ENCODE peak calls at places on chromosomes 1 and 21, in eight cellular contexts. W is A549, C is suprapubic skin, F is ovary, Q is transverse colon, J is esophagus muscularis mucosa, S is HepG2, X is K562. Z is an unnamed sample.

GRCh38 chr1:32811265-32811664 is 5.9 kb downstream of the YARS1 start:
- DNase-seq in X (no peak), S (no peak), J (no peak), F (no peak), W (no peak), C (no peak), Q (no peak), Z (no peak)

GRCh38 chr1:109391161-109391556 is 6.6 kb downstream of the SORT1 start:
- DNase-seq in C (no peak), S (no peak), J (no peak), Q (no peak), X (no peak), W (no peak), F (no peak), Z (no peak)

GRCh38 chr1:156677616-156678596 is 699 bp upstream of the NES start:
- DNase-seq in X (peak), S (peak), J (no peak), Q (peak), W (peak), C (no peak), F (peak), Z (peak)

GRCh38 chr1:245742891-245743290 is 588.1 kb downstream of the KIF26B start:
- DNase-seq in S (no peak), J (no peak), C (no peak), X (no peak), W (no peak), Q (no peak), F (no peak), Z (no peak)

GRCh38 chr1:96596226-96596625 is 125.4 kb upstream of the PTBP2 start:
- DNase-seq in Q (no peak), S (peak), J (no peak), X (peak), C (no peak), W (peak), F (no peak), Z (no peak)

GRCh38 chr1:99472893-99473292 is 173.0 kb upstream of the PALMD start:
- DNase-seq in X (no peak), S (no peak), W (no peak), Q (no peak), C (no peak), F (no peak), J (no peak), Z (no peak)

GRCh38 chr1:167651161-167651693 is 21.2 kb downstream of the RCSD1 start:
- DNase-seq in S (no peak), W (no peak), X (no peak), F (no peak), Q (no peak), J (no peak), C (no peak), Z (no peak)

GRCh38 chr1:164853146-164853545 is 294.2 kb downstream of the PBX1 start:
- DNase-seq in F (no peak), W (no peak), S (no peak), X (no peak), J (no peak), Q (no peak), C (no peak), Z (no peak)

GRCh38 chr1:201706109-201706508 is 122.8 kb upstream of the IPO9 start:
- DNase-seq in Q (no peak), W (no peak), C (no peak), X (no peak), S (no peak), F (no peak), J (no peak), Z (no peak)

GRCh38 chr1:239914827-239915231 is 176.9 kb upstream of the FMN2 start:
- DNase-seq in C (no peak), W (peak), S (no peak), J (peak), X (no peak), F (no peak), Q (no peak), Z (no peak)

GRCh38 chr1:173627269-173627668 is 7.9 kb upstream of the TEX50 start:
- DNase-seq in W (no peak), F (no peak), S (no peak), J (no peak), C (no peak), X (no peak), Q (no peak), Z (no peak)

GRCh38 chr1:45796946-45797345 is 6.5 kb upstream of the MAST2 start:
- DNase-seq in S (no peak), C (no peak), W (no peak), J (peak), Q (no peak), X (no peak), F (no peak), Z (no peak)

GRCh38 chr1:1910651-1911389 is 4.2 kb upstream of the CALML6 start:
- DNase-seq in X (no peak), F (no peak), Q (peak), W (no peak), J (no peak), C (no peak), S (no peak), Z (no peak)

GRCh38 chr21:35559128-35559831 is 501.0 kb downstream of the SETD4 start:
- DNase-seq in Q (no peak), F (no peak), J (no peak), S (no peak), X (peak), W (no peak), C (no peak), Z (no peak)

GRCh38 chr1:207402744-207403143 is 51.4 kb upstream of the CR2 start:
- DNase-seq in F (no peak), J (no peak), C (no peak), Q (no peak), W (no peak), S (no peak), X (no peak), Z (no peak)

GRCh38 chr1:101086783-101087182 is 61.2 kb upstream of the DPH5 start:
- DNase-seq in C (no peak), S (no peak), J (no peak), Q (no peak), W (no peak), X (peak), F (no peak), Z (no peak)

GRCh38 chr1:169133801-169134558 is 27.5 kb downstream of the ATP1B1 start:
- DNase-seq in Q (no peak), J (no peak), F (no peak), C (no peak), X (no peak), W (no peak), S (no peak), Z (no peak)
- TF ChIP-seq EP300 in Q (no peak), J (no peak), F (no peak), C (no peak), X (no peak), W (no peak), S (no peak), Z (no peak)

GRCh38 chr1:23577056-23577985 is 18.0 kb upstream of the ID3 start:
- DNase-seq in S (peak), C (no peak), W (no peak), X (peak), Q (no peak), F (no peak), J (no peak), Z (no peak)
- TF ChIP-seq POLR2A in S (no peak), C (no peak), W (no peak), X (no peak), Q (no peak), F (no peak), J (no peak), Z (no peak)

DNA sequence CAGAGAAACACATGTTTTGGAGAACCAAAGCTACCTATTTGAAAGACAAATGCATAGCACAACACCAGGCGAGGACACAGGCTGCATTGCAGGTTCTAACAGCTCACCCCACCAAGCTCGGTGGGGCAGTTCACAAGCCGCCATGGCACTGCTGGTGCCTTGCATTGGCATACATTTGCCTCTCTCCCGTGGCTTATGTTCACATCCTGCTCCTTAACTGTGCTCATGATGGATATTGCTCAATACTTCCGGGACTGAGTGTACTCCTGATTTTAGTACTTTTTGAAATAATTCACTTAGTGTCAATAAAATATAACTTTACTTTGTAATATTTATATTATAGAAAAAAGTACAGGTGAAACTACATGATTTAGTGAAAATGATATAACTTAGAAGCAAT is 1187.4 kb upstream of the NCAM2 start:
- DNase-seq in J (no peak), S (no peak), F (no peak), Q (no peak), X (no peak), C (no peak), W (no peak), Z (no peak)
- TF ChIP-seq EP300 in J (no peak), S (no peak), F (no peak), Q (no peak), X (no peak), C (no peak), W (no peak), Z (no peak)

GRCh38 chr1:224258351-224258750 is 71.6 kb downstream of the NVL start:
- DNase-seq in J (no peak), S (no peak), F (no peak), Q (no peak), C (no peak), W (no peak), X (no peak), Z (no peak)

GRCh38 chr1:224264321-224264720 is 65.7 kb downstream of the NVL start:
- DNase-seq in Q (no peak), W (no peak), F (no peak), C (no peak), J (peak), X (no peak), S (no peak), Z (no peak)

GRCh38 chr1:224262373-224263054 is 67.5 kb downstream of the NVL start:
- DNase-seq in S (no peak), X (peak), F (no peak), C (no peak), J (peak), Q (no peak), W (no peak), Z (no peak)

GRCh38 chr1:224256642-224257041 is 73.3 kb downstream of the NVL start:
- DNase-seq in S (no peak), W (no peak), J (no peak), F (no peak), X (no peak), C (no peak), Q (no peak), Z (no peak)

DNA sequence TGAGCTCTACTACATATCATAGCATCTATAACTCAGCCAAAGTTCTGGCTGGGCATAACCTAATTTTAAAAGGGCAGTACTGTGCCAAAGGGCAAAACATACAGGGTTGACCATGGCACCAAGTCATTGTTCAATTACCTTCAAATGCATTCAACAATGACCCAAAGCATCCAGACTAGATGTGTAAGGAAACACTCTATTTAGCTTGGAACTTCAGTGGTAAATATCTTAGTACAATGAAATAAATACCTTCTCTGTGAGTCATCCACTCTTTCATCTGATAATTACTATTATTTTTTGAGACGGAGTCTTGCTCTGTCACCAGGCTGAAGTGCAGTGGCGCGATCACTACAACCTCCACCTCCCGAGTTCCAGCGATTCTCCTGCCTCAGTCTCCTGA is 70.0 kb downstream of the NVL start:
- DNase-seq in W (no peak), Q (no peak), F (no peak), X (no peak), C (no peak), S (no peak), J (peak), Z (no peak)
- TF ChIP-seq POLR2A in W (no peak), Q (no peak), F (no peak), X (no peak), C (no peak), S (no peak), J (no peak), Z (no peak)

DNA sequence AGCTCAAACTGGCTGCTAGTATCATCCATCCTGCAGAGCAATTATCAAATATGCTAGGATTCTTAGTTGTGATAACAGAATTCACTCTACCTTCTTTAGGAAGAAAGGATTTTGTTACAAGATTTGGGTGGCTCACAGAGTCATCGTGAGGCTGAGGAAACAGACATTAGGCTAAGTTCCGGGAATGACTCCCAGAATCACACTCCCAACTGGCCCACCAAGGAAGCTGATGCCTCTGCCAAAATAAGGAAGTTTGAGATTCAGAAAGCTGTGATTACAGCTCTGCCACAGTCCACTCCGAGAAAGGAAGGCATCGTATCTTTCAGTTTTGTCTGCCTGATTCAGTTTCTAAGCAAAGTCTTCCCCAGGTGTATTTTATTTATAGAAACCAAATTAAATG is 50.6 kb upstream of the LYPLAL1 start:
- DNase-seq in J (no peak), F (peak), C (no peak), S (no peak), Q (no peak), X (no peak), W (no peak), Z (no peak)
- TF ChIP-seq EP300 in J (no peak), F (no peak), C (no peak), S (no peak), Q (no peak), X (no peak), W (no peak), Z (no peak)

Z was measured in stomach.